ENCODE peak calls at places on chromosomes 13 and 19, in four cellular contexts. N is HT-29, A is HCEC 1CT, L is GM10248. V is an unnamed sample.

GRCh38 chr13:22801402-22802003 is 379.3 kb upstream of the SGCG start:
- DNase-seq in N (peak), A (no peak), L (no peak), V (no peak)

GRCh38 chr19:48613024-48613851 is 1.6 kb downstream of the FAM83E start:
- DNase-seq in N (peak), A (no peak), L (no peak), V (no peak)

GRCh38 chr13:111177081-111177711 is 62.1 kb downstream of the ARHGEF7 start:
- DNase-seq in N (no peak), A (no peak), L (no peak), V (no peak)

GRCh38 chr19:23312515-23312914 is 62.3 kb upstream of the ZNF724 start:
- DNase-seq in N (no peak), A (no peak), L (no peak), V (peak)

GRCh38 chr13:80337706-80338105 is 3.2 kb downstream of the SPRY2 start:
- DNase-seq in N (no peak), A (peak), L (no peak), V (no peak)

GRCh38 chr19:14544977-14545715 is 15.8 kb downstream of the TECR start:
- DNase-seq in N (no peak), A (no peak), L (peak), V (no peak)

GRCh38 chr13:99393791-99394735 is 86.9 kb upstream of the GPR183 start:
- DNase-seq in N (no peak), A (no peak), L (no peak), V (no peak)

GRCh38 chr13:51628059-51628852 is 44.0 kb downstream of the WDFY2 start:
- DNase-seq in N (no peak), A (no peak), L (no peak), V (no peak)

GRCh38 chr13:110912651-110913051 is 2.2 kb downstream of the ANKRD10 start:
- DNase-seq in N (peak), A (peak), L (no peak), V (peak)

GRCh38 chr13:40672310-40673060 is 6.0 kb upstream of the FOXO1 start:
- DNase-seq in N (peak), A (peak), L (no peak), V (peak)

GRCh38 chr19:38538793-38539528 is 78.8 kb downstream of the MAP4K1 start:
- DNase-seq in N (peak), A (no peak), L (no peak), V (no peak)

GRCh38 chr19:46785054-46785979 is 3.1 kb downstream of the SLC1A5 start:
- DNase-seq in N (no peak), A (peak), L (no peak), V (peak)

GRCh38 chr19:48481846-48482639 is 12.9 kb downstream of the CYTH2 start:
- DNase-seq in N (no peak), A (peak), L (no peak), V (peak)

GRCh38 chr19:35154535-35155406 is at the start of gene FXYD5:
- DNase-seq in N (peak), A (peak), L (peak), V (peak)

GRCh38 chr13:87384099-87384498 is 287.1 kb upstream of the SLITRK5 start:
- DNase-seq in N (no peak), A (no peak), L (no peak), V (no peak)

GRCh38 chr19:3868770-3869456 is at the start of gene ZFR2:
- DNase-seq in N (no peak), A (no peak), L (no peak), V (no peak)

GRCh38 chr13:67278230-67278629 is 48.1 kb upstream of the PCDH9 start:
- DNase-seq in N (no peak), A (peak), L (no peak), V (peak)

GRCh38 chr13:75870397-75870801 is 234.3 kb downstream of the LMO7 start:
- DNase-seq in N (peak), A (peak), L (peak), V (peak)

GRCh38 chr19:47729799-47730520 is 15.4 kb upstream of the NOP53 start:
- DNase-seq in N (peak), A (no peak), L (no peak), V (no peak)